ENCODE peak calls at places on chromosomes 7 and 10, in eight cellular contexts. F is activated effector memory CD4-positive, alpha-beta T cell treated with anti-CD3 and anti-CD28 coated beads, Interleukin-2, amount 50 U/mL, for 16 hours; M is NCI-H1436; R is cardiac fibroblast; Y is DMS153; O is naive thymus-derived CD4-positive, alpha-beta T cell; J is Right ventricle myocardium superior; X is cardiac septum. U is an unnamed sample.

GRCh38 chr10:33819206-33819605 is 484.7 kb upstream of the NRP1 start:
- DNase-seq in F (no peak), M (no peak), R (no peak), Y (no peak), O (no peak), J (no peak), X (no peak), U (peak; percentile 11)

GRCh38 chr10:30034433-30035137 is 24.8 kb downstream of the JCAD start:
- DNase-seq in F (no peak), M (no peak), R (no peak), Y (no peak), O (no peak), J (no peak), X (no peak), U (no peak)

GRCh38 chr10:124211921-124212320 is 118.5 kb upstream of the CHST15 start:
- DNase-seq in F (no peak), M (no peak), R (peak; percentile 11), Y (no peak), O (no peak), J (no peak), X (no peak), U (no peak)

GRCh38 chr10:118950190-118950658 is 79.3 kb upstream of the NANOS1 start:
- DNase-seq in F (no peak), M (peak; percentile 4), R (peak; percentile 48), Y (peak; percentile 20), O (no peak), J (no peak), X (no peak), U (no peak)

GRCh38 chr10:68284597-68284996 is 47.3 kb upstream of the HNRNPH3 start:
- DNase-seq in F (no peak), M (no peak), R (no peak), Y (no peak), O (no peak), J (no peak), X (no peak), U (no peak)

GRCh38 chr10:44937201-44938005 is 22.2 kb upstream of the RASSF4 start:
- DNase-seq in F (no peak), M (no peak), R (no peak), Y (no peak), O (no peak), J (no peak), X (peak; percentile 60), U (peak; percentile 9)

GRCh38 chr7:16301251-16301650 is 120.1 kb downstream of the CRPPA start:
- DNase-seq in F (no peak), M (no peak), R (no peak), Y (no peak), O (no peak), J (no peak), X (no peak), U (no peak)

GRCh38 chr7:80842479-80842797 is 76.4 kb downstream of the SEMA3C start:
- DNase-seq in F (no peak), M (no peak), R (no peak), Y (no peak), O (no peak), J (no peak), X (no peak), U (no peak)

GRCh38 chr7:90520484-90520883 is 51.0 kb downstream of the PTTG1IP2 start:
- DNase-seq in F (no peak), M (no peak), R (peak; percentile 16), Y (no peak), O (no peak), J (no peak), X (no peak), U (peak; percentile 39)

GRCh38 chr7:158431941-158432347 is 155.7 kb downstream of the PTPRN2 start:
- DNase-seq in F (peak; percentile 50), M (no peak), R (peak; percentile 93), Y (peak; percentile 31), O (no peak), J (peak; percentile 68), X (peak; percentile 66), U (no peak)

GRCh38 chr10:70917635-70918034 is 29.3 kb upstream of the PCBD1 start:
- DNase-seq in F (no peak), M (no peak), R (no peak), Y (no peak), O (no peak), J (peak; percentile 20), X (no peak), U (no peak)

GRCh38 chr7:90889644-90890043 is 293.5 kb downstream of the CDK14 start:
- DNase-seq in F (no peak), M (no peak), R (no peak), Y (no peak), O (no peak), J (no peak), X (no peak), U (no peak)

GRCh38 chr10:66836057-66836456 is 89.8 kb upstream of the LRRTM3 start:
- DNase-seq in F (no peak), M (no peak), R (peak; percentile 49), Y (no peak), O (no peak), J (no peak), X (no peak), U (no peak)

GRCh38 chr10:124603376-124604213 is 140.6 kb downstream of the FAM53B start:
- DNase-seq in F (no peak), M (no peak), R (no peak), Y (no peak), O (no peak), J (peak; percentile 26), X (no peak), U (no peak)

GRCh38 chr7:43758029-43758860 is at the start of gene BLVRA:
- DNase-seq in F (peak; percentile 90), M (peak; percentile 34), R (peak; percentile 65), Y (no peak), O (peak; percentile 58), J (peak; percentile 85), X (peak; percentile 91), U (peak; percentile 64)

GRCh38 chr7:77830649-77831355 is 32.2 kb downstream of the PHTF2 start:
- DNase-seq in F (no peak), M (no peak), R (no peak), Y (no peak), O (no peak), J (no peak), X (no peak), U (peak; percentile 55)

GRCh38 chr7:157419030-157419293 is 82.2 kb downstream of the DNAJB6 start:
- DNase-seq in F (no peak), M (no peak), R (no peak), Y (no peak), O (no peak), J (no peak), X (no peak), U (no peak)

GRCh38 chr10:121900443-121901174 is 27.2 kb downstream of the ATE1 start:
- DNase-seq in F (no peak), M (peak; percentile 69), R (peak; percentile 78), Y (peak; percentile 6), O (peak; percentile 30), J (no peak), X (no peak), U (peak; percentile 88)

GRCh38 chr7:94087664-94088352 is 83.7 kb upstream of the BET1 start:
- DNase-seq in F (peak; percentile 70), M (peak; percentile 64), R (peak; percentile 88), Y (peak; percentile 22), O (peak; percentile 62), J (no peak), X (no peak), U (peak; percentile 97)

GRCh38 chr7:104946338-104946737 is 67.7 kb upstream of the KMT2E start:
- DNase-seq in F (no peak), M (no peak), R (no peak), Y (no peak), O (no peak), J (no peak), X (no peak), U (no peak)

GRCh38 chr7:115851291-115851690 is 179.3 kb downstream of the TFEC start:
- DNase-seq in F (no peak), M (peak; percentile 30), R (peak; percentile 68), Y (peak; percentile 43), O (peak; percentile 2), J (no peak), X (no peak), U (peak; percentile 72)

GRCh38 chr7:112411186-112411795 is 39.0 kb upstream of the IFRD1 start:
- DNase-seq in F (no peak), M (peak; percentile 9), R (peak; percentile 72), Y (no peak), O (no peak), J (no peak), X (no peak), U (peak; percentile 24)

GRCh38 chr10:126935263-126935946 is 30.2 kb downstream of the DOCK1 start:
- DNase-seq in F (no peak), M (no peak), R (peak; percentile 26), Y (no peak), O (no peak), J (no peak), X (no peak), U (no peak)

GRCh38 chr10:30080161-30080560 is 20.8 kb upstream of the JCAD start:
- DNase-seq in F (no peak), M (no peak), R (no peak), Y (no peak), O (no peak), J (no peak), X (no peak), U (no peak)

GRCh38 chr10:133024711-133025557 is 62.8 kb upstream of the ADGRA1 start:
- DNase-seq in F (no peak), M (no peak), R (no peak), Y (no peak), O (no peak), J (peak; percentile 28), X (no peak), U (no peak)

GRCh38 chr10:129102906-129103693 is 363.9 kb upstream of the MGMT start:
- DNase-seq in F (no peak), M (no peak), R (peak; percentile 62), Y (no peak), O (no peak), J (no peak), X (no peak), U (no peak)

GRCh38 chr7:3215624-3216585 is 85.1 kb upstream of the SDK1 start:
- DNase-seq in F (no peak), M (no peak), R (no peak), Y (no peak), O (no peak), J (no peak), X (peak; percentile 20), U (no peak)

GRCh38 chr7:5854738-5855137 is 25.9 kb upstream of the OCM start:
- DNase-seq in F (no peak), M (no peak), R (no peak), Y (no peak), O (no peak), J (no peak), X (no peak), U (no peak)

GRCh38 chr10:79239275-79239779 is 107.9 kb upstream of the PPIF start:
- DNase-seq in F (no peak), M (no peak), R (no peak), Y (no peak), O (no peak), J (peak; percentile 66), X (no peak), U (no peak)

GRCh38 chr7:43071604-43072003 is 40.8 kb upstream of the HECW1 start:
- DNase-seq in F (no peak), M (no peak), R (peak; percentile 14), Y (no peak), O (no peak), J (no peak), X (no peak), U (peak; percentile 21)

U was measured in OCI-M1.